ENCODE peak calls at places on chromosomes 2 and 18, in four cellular contexts. One of them, this sample, is unnamed.
A peak's percentile ranks its signal among the peaks of the same experiment; 100 is the strongest.

GRCh38 chr2:47651296-47651695 is 131.6 kb upstream of the MSH6 start:
- DNase-seq in cardiac fibroblast: no peak
- DNase-seq in OCI-LY7: no peak
- DNase-seq in ovary: no peak
- DNase-seq in this sample: no peak

GRCh38 chr18:26747131-26747475 is 118.4 kb downstream of the AQP4 start:
- DNase-seq in cardiac fibroblast: no peak
- DNase-seq in OCI-LY7: no peak
- DNase-seq in ovary: no peak
- DNase-seq in this sample: no peak

GRCh38 chr18:77002496-77002895 is 130.1 kb downstream of the MBP start:
- DNase-seq in cardiac fibroblast: no peak
- DNase-seq in OCI-LY7: no peak
- DNase-seq in ovary: no peak
- DNase-seq in this sample: no peak

GRCh38 chr2:3396920-3397559 is 17.5 kb downstream of the TRAPPC12 start:
- DNase-seq in cardiac fibroblast: no peak
- DNase-seq in OCI-LY7: no peak
- DNase-seq in ovary: no peak
- DNase-seq in this sample: no peak

GRCh38 chr2:74119912-74120825 is 27.5 kb downstream of the BOLA3 start:
- DNase-seq in cardiac fibroblast: peak; percentile 91
- DNase-seq in OCI-LY7: no peak
- DNase-seq in ovary: peak; percentile 80
- DNase-seq in this sample: peak; percentile 71

GRCh38 chr2:204544961-204545860 is at the start of gene PARD3B:
- DNase-seq in cardiac fibroblast: peak; percentile 71
- DNase-seq in OCI-LY7: no peak
- DNase-seq in ovary: peak; percentile 65
- DNase-seq in this sample: no peak

GRCh38 chr2:239971115-239971514 is 54.0 kb downstream of the NDUFA10 start:
- DNase-seq in cardiac fibroblast: no peak
- DNase-seq in OCI-LY7: no peak
- DNase-seq in ovary: no peak
- DNase-seq in this sample: no peak

GRCh38 chr2:240394549-240394948 is 40.9 kb upstream of the GPC1 start:
- DNase-seq in cardiac fibroblast: no peak
- DNase-seq in OCI-LY7: no peak
- DNase-seq in ovary: no peak
- DNase-seq in this sample: no peak

GRCh38 chr18:44197837-44198236 is 482.9 kb upstream of the SETBP1 start:
- DNase-seq in cardiac fibroblast: no peak
- DNase-seq in OCI-LY7: no peak
- DNase-seq in ovary: no peak
- DNase-seq in this sample: no peak

GRCh38 chr2:241817126-241817820 is 8.3 kb downstream of the NEU4 start:
- DNase-seq in cardiac fibroblast: no peak
- DNase-seq in OCI-LY7: no peak
- DNase-seq in ovary: no peak
- DNase-seq in this sample: no peak

GRCh38 chr2:42888321-42888720 is 95.9 kb upstream of the HAAO start:
- DNase-seq in cardiac fibroblast: no peak
- DNase-seq in OCI-LY7: no peak
- DNase-seq in ovary: no peak
- DNase-seq in this sample: no peak

GRCh38 chr2:88057437-88057844 is 1.9 kb upstream of the KRCC1 start:
- DNase-seq in cardiac fibroblast: no peak
- DNase-seq in OCI-LY7: no peak
- DNase-seq in ovary: no peak
- DNase-seq in this sample: no peak

GRCh38 chr2:119744335-119744939 is 15.3 kb upstream of the PTPN4 start:
- DNase-seq in cardiac fibroblast: peak; percentile 34
- DNase-seq in OCI-LY7: no peak
- DNase-seq in ovary: no peak
- DNase-seq in this sample: no peak

GRCh38 chr18:41577529-41577928 is 377.5 kb upstream of the PIK3C3 start:
- DNase-seq in cardiac fibroblast: no peak
- DNase-seq in OCI-LY7: no peak
- DNase-seq in ovary: no peak
- DNase-seq in this sample: no peak

GRCh38 chr2:238380785-238381184 is 45.9 kb upstream of the ASB1 start:
- DNase-seq in cardiac fibroblast: peak; percentile 64
- DNase-seq in OCI-LY7: no peak
- DNase-seq in ovary: no peak
- DNase-seq in this sample: no peak

GRCh38 chr2:72871880-72872279 is 15.3 kb upstream of the SPR start:
- DNase-seq in cardiac fibroblast: no peak
- DNase-seq in OCI-LY7: no peak
- DNase-seq in ovary: no peak
- DNase-seq in this sample: no peak

GRCh38 chr2:227529871-227530270 is 57.9 kb downstream of the AGFG1 start:
- DNase-seq in cardiac fibroblast: no peak
- DNase-seq in OCI-LY7: no peak
- DNase-seq in ovary: no peak
- DNase-seq in this sample: no peak

GRCh38 chr2:184155791-184156190 is 442.5 kb upstream of the ZNF804A start:
- DNase-seq in cardiac fibroblast: no peak
- DNase-seq in OCI-LY7: no peak
- DNase-seq in ovary: no peak
- DNase-seq in this sample: no peak

GRCh38 chr2:43749583-43749982 is 24.3 kb upstream of the DYNC2LI1 start:
- DNase-seq in cardiac fibroblast: no peak
- DNase-seq in OCI-LY7: no peak
- DNase-seq in ovary: no peak
- DNase-seq in this sample: no peak

GRCh38 chr18:49555641-49556040 is 6.2 kb upstream of the LIPG start:
- DNase-seq in cardiac fibroblast: no peak
- DNase-seq in OCI-LY7: no peak
- DNase-seq in ovary: no peak
- DNase-seq in this sample: no peak

GRCh38 chr2:237150831-237151230 is 65.1 kb downstream of the COPS8 start:
- DNase-seq in cardiac fibroblast: no peak
- DNase-seq in OCI-LY7: no peak
- DNase-seq in ovary: no peak
- DNase-seq in this sample: no peak

GRCh38 chr18:58966704-58967103 is 102.0 kb downstream of the ZNF532 start:
- DNase-seq in cardiac fibroblast: no peak
- DNase-seq in OCI-LY7: no peak
- DNase-seq in ovary: no peak
- DNase-seq in this sample: no peak

GRCh38 chr2:105744091-105744908 is 412 bp upstream of the NCK2 start:
- DNase-seq in cardiac fibroblast: peak; percentile 68
- DNase-seq in OCI-LY7: peak; percentile 79
- DNase-seq in ovary: peak; percentile 66
- DNase-seq in this sample: no peak

GRCh38 chr18:59899298-59900221 is at the start of gene PMAIP1:
- DNase-seq in cardiac fibroblast: peak; percentile 95
- DNase-seq in OCI-LY7: peak; percentile 81
- DNase-seq in ovary: peak; percentile 82
- DNase-seq in this sample: peak; percentile 64

GRCh38 chr18:8780227-8780626 is 74.9 kb downstream of the MTCL1 start:
- DNase-seq in cardiac fibroblast: no peak
- DNase-seq in OCI-LY7: no peak
- DNase-seq in ovary: no peak
- DNase-seq in this sample: no peak

GRCh38 chr18:56615738-56616520 is 22.5 kb downstream of the TXNL1 start:
- DNase-seq in cardiac fibroblast: no peak
- DNase-seq in OCI-LY7: no peak
- DNase-seq in ovary: no peak
- DNase-seq in this sample: no peak

GRCh38 chr2:30165050-30165520 is 18.3 kb downstream of the YPEL5 start:
- DNase-seq in cardiac fibroblast: peak; percentile 93
- DNase-seq in OCI-LY7: peak; percentile 92
- DNase-seq in ovary: peak; percentile 41
- DNase-seq in this sample: peak; percentile 84

GRCh38 chr18:3593381-3593903 is 143.5 kb downstream of the TGIF1 start:
- DNase-seq in cardiac fibroblast: no peak
- DNase-seq in OCI-LY7: no peak
- DNase-seq in ovary: peak; percentile 35
- DNase-seq in this sample: no peak

GRCh38 chr2:140247451-140248205 is 1467.4 kb upstream of the NXPH2 start:
- DNase-seq in cardiac fibroblast: peak; percentile 84
- DNase-seq in OCI-LY7: no peak
- DNase-seq in ovary: no peak
- DNase-seq in this sample: no peak

GRCh38 chr2:226760412-226761194 is 39.0 kb downstream of the IRS1 start:
- DNase-seq in cardiac fibroblast: peak; percentile 82
- DNase-seq in OCI-LY7: no peak
- DNase-seq in ovary: no peak
- DNase-seq in this sample: no peak

GRCh38 chr2:172931256-172931894 is 144.3 kb upstream of the MAP3K20 start:
- DNase-seq in cardiac fibroblast: peak; percentile 84
- DNase-seq in OCI-LY7: no peak
- DNase-seq in ovary: no peak
- DNase-seq in this sample: no peak

GRCh38 chr2:233461481-233461891 is 105.1 kb downstream of the USP40 start:
- DNase-seq in cardiac fibroblast: no peak
- DNase-seq in OCI-LY7: no peak
- DNase-seq in ovary: no peak
- DNase-seq in this sample: no peak

GRCh38 chr2:240139666-240140393 is 628 bp downstream of the OTOS start:
- DNase-seq in cardiac fibroblast: no peak
- DNase-seq in OCI-LY7: no peak
- DNase-seq in ovary: no peak
- DNase-seq in this sample: no peak

DNA sequence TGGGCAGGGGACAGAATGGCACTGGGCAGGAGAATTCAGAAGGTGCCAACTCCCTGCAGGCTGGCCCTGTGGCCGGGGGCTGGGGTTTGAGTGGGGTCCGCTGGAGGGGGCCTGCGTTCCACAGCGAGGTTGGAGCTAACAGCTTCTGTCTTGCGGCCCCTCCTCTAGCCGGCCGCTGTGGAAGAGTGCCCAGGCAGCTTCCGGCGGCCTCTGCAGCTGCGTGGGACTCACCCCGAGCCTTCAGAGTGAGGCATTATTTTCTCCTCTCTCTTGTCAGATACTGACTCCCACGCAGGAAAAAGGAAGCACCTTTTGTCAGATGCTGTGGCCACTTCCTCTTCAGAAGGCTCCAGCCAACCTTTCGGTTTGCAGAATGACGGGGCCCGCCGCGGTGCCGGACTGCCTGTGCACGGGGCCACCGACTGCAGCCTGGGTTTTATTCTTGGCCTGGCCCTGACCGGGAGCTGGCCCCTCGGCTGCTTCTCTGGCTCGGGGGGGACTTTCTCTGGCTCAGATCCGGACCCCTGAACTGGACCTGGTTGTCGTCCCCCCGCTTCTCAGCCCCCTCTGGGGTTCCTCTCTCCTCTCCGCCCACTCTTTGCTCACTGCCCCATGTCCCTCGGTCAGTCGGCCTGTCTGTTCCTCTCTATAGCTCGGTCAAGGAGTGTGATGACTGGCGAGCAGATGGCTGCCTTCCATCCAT is 40.1 kb downstream of the ARHGAP25 start:
- DNase-seq in cardiac fibroblast: peak; percentile 77
- DNase-seq in OCI-LY7: peak; percentile 87
- DNase-seq in ovary: peak; percentile 70
- DNase-seq in this sample: no peak
- H3K4me3 ChIP-seq in cardiac fibroblast: peak overlapping the region; percentile 8
- H3K4me3 ChIP-seq in OCI-LY7: peak overlapping the region; percentile 69
- H3K4me3 ChIP-seq in ovary: peak overlapping the region; percentile 40
- H3K4me3 ChIP-seq in this sample: no peak overlapping the region

GRCh38 chr2:207073791-207074678 is 91.7 kb downstream of the KLF7 start:
- DNase-seq in cardiac fibroblast: peak; percentile 12
- DNase-seq in OCI-LY7: no peak
- DNase-seq in ovary: no peak
- DNase-seq in this sample: peak; percentile 14
- H3K4me3 ChIP-seq in cardiac fibroblast: no peak overlapping the region
- H3K4me3 ChIP-seq in OCI-LY7: no peak overlapping the region
- H3K4me3 ChIP-seq in ovary: no peak overlapping the region
- H3K4me3 ChIP-seq in this sample: no peak overlapping the region

GRCh38 chr2:157792345-157793052 is 83.6 kb downstream of the ACVR1 start:
- DNase-seq in cardiac fibroblast: peak; percentile 72
- DNase-seq in OCI-LY7: no peak
- DNase-seq in ovary: no peak
- DNase-seq in this sample: no peak
- H3K4me3 ChIP-seq in cardiac fibroblast: no peak overlapping the region
- H3K4me3 ChIP-seq in OCI-LY7: no peak overlapping the region
- H3K4me3 ChIP-seq in ovary: no peak overlapping the region
- H3K4me3 ChIP-seq in this sample: no peak overlapping the region

DNA sequence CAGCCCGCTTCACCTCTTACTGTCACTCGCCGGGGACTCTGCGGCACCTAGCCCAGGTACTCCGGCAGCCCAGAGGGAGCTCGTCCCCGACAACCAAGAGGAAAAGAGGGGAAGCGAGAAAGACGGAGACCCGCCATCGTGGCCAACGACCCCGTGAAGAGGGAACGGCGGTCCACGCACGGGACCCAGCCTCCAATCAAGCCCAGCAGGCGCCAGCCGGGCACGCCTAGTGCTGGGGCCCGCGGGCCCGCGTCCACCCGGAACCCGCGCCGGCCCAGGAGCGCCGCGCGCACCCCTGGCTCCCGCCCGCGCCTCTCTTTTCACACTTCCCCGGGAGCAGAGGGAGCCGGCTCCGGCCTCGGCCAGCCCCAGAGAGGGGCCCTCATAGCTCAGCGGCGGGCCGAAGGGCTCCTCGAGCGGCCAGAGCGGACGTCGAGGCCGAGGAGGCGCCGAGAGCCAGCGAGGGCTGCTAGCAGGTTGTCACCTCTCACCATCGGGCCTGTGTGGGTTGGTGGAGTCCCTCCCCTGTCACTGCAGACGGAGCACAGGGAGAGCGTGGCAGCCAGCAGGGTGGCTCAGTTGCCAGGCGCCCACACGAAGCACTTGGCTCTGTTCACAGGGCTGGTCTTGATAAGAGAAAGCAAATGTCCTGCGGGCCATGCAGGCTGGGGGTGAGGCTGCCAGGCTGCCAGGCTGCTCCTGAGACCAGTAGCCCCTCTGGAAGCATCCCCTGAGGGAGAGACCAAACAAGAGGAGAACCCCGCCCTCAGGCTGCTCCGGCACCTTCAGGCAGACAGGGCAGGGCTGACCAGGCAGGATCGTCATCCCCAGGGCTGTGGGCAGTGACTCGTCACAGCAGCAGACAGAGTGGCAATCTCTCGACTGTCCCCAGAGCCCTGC is 36.9 kb upstream of the KLF11 start:
- DNase-seq in cardiac fibroblast: no peak
- DNase-seq in OCI-LY7: no peak
- DNase-seq in ovary: no peak
- DNase-seq in this sample: no peak
- H3K4me3 ChIP-seq in cardiac fibroblast: no peak overlapping the region
- H3K4me3 ChIP-seq in OCI-LY7: no peak overlapping the region
- H3K4me3 ChIP-seq in ovary: no peak overlapping the region
- H3K4me3 ChIP-seq in this sample: no peak overlapping the region

GRCh38 chr2:150484461-150484931 is 3.0 kb downstream of the RND3 start:
- DNase-seq in cardiac fibroblast: peak; percentile 55
- DNase-seq in OCI-LY7: no peak
- DNase-seq in ovary: no peak
- DNase-seq in this sample: no peak
- H3K4me3 ChIP-seq in cardiac fibroblast: peak overlapping the region; percentile 91
- H3K4me3 ChIP-seq in OCI-LY7: no peak overlapping the region
- H3K4me3 ChIP-seq in ovary: peak overlapping the region; percentile 64
- H3K4me3 ChIP-seq in this sample: no peak overlapping the region